ENCODE peak calls at places on chromosomes 11 and 22, in five cellular contexts. J is KG1; S is activated naive CD4-positive, alpha-beta T cell treated with anti-CD3 and anti-CD28 coated beads for 36 hours; G is activated T-cell treated with anti-CD3 and anti-CD28 coated beads for 1 hour; B is activated naive CD8-positive, alpha-beta T cell treated with anti-CD3 and anti-CD28 coated beads for 36 hours. P is an unnamed sample.
A peak's percentile ranks its signal among the peaks of the same experiment; 100 is the strongest.

GRCh38 chr11:121265586-121265985 is 27.0 kb upstream of the SC5D start:
- DNase-seq in J (no peak), B (no peak), G (no peak), S (no peak), P (no peak)

GRCh38 chr11:68457898-68458249 is 2.7 kb upstream of the PPP6R3 start:
- DNase-seq in S (no peak), B (no peak), G (no peak), J (no peak), P (no peak)

GRCh38 chr11:17221968-17222367 is 14.2 kb upstream of the PIK3C2A start:
- DNase-seq in S (no peak), J (no peak), G (no peak), B (no peak), P (no peak)

GRCh38 chr11:33682019-33682418 is 18.6 kb downstream of the C11orf91 start:
- DNase-seq in S (no peak), J (no peak), G (no peak), B (no peak), P (no peak)

GRCh38 chr11:57649826-57650738 is at the start of gene YPEL4:
- DNase-seq in G (peak; percentile 55), J (no peak), B (peak; percentile 54), S (peak; percentile 70), P (no peak)

GRCh38 chr11:5274340-5274739 is 4.6 kb upstream of the HBE1 start:
- DNase-seq in B (no peak), G (no peak), S (no peak), J (no peak), P (no peak)

GRCh38 chr22:31977141-31977781 is 32.9 kb downstream of the YWHAH start:
- DNase-seq in B (peak; percentile 73), J (peak; percentile 29), S (peak; percentile 93), G (peak; percentile 79), P (peak; percentile 75)

GRCh38 chr11:69512136-69512535 is 30.7 kb downstream of the LINC01488 start:
- DNase-seq in J (no peak), B (no peak), S (no peak), G (no peak), P (no peak)

GRCh38 chr22:27515091-27515523 is 286.4 kb downstream of the MN1 start:
- DNase-seq in G (no peak), B (no peak), J (no peak), S (no peak), P (no peak)

GRCh38 chr11:72584293-72584921 is 89.8 kb downstream of the PDE2A start:
- DNase-seq in S (peak; percentile 61), B (peak; percentile 59), G (peak; percentile 41), J (no peak), P (peak; percentile 59)

GRCh38 chr11:91308069-91308468 is 916.5 kb upstream of the FAT3 start:
- DNase-seq in B (no peak), G (no peak), J (no peak), S (no peak), P (no peak)

GRCh38 chr22:45090364-45090960 is 73.3 kb upstream of the NUP50 start:
- DNase-seq in J (no peak), G (no peak), S (no peak), B (no peak), P (no peak)

GRCh38 chr11:81470446-81470845 is 1263.2 kb downstream of the FAM181B start:
- DNase-seq in J (no peak), G (no peak), B (no peak), S (no peak), P (no peak)

P was measured in memory B cell.